ENCODE peak calls at places on chromosome 17, in four cellular contexts. H is GM23338, R is keratinocyte, A is PC-3. O is an unnamed sample.

GRCh38 chr17:42608692-42609181 is 437 bp downstream of the RETREG3 start:
- DNase-seq in H (peak; percentile 58), R (no peak), A (no peak), O (no peak)

GRCh38 chr17:73199751-73200317 is 7.0 kb downstream of the COG1 start:
- DNase-seq in H (no peak), R (no peak), A (no peak), O (no peak)

GRCh38 chr17:37019745-37020129 is 71.0 kb downstream of the AATF start:
- DNase-seq in H (no peak), R (no peak), A (no peak), O (no peak)

GRCh38 chr17:73194514-73195222 is 1.8 kb downstream of the COG1 start:
- DNase-seq in H (no peak), R (no peak), A (peak; percentile 80), O (no peak)

GRCh38 chr17:30790279-30790678 is 34.2 kb downstream of the CRLF3 start:
- DNase-seq in H (no peak), R (no peak), A (no peak), O (no peak)

GRCh38 chr17:16215002-16215272 is 397 bp downstream of the NCOR1 start:
- DNase-seq in H (peak; percentile 69), R (no peak), A (no peak), O (peak; percentile 42)

GRCh38 chr17:76008630-76009425 is 8.2 kb downstream of the CDK3 start:
- DNase-seq in H (no peak), R (no peak), A (peak; percentile 0), O (no peak)

GRCh38 chr17:10019941-10020403 is 114.9 kb upstream of the RCVRN start:
- DNase-seq in H (no peak), R (no peak), A (no peak), O (no peak)

GRCh38 chr17:50149425-50150353 is 788 bp downstream of the PPP1R9B start:
- DNase-seq in H (peak; percentile 78), R (no peak), A (peak; percentile 70), O (peak; percentile 74)

DNA sequence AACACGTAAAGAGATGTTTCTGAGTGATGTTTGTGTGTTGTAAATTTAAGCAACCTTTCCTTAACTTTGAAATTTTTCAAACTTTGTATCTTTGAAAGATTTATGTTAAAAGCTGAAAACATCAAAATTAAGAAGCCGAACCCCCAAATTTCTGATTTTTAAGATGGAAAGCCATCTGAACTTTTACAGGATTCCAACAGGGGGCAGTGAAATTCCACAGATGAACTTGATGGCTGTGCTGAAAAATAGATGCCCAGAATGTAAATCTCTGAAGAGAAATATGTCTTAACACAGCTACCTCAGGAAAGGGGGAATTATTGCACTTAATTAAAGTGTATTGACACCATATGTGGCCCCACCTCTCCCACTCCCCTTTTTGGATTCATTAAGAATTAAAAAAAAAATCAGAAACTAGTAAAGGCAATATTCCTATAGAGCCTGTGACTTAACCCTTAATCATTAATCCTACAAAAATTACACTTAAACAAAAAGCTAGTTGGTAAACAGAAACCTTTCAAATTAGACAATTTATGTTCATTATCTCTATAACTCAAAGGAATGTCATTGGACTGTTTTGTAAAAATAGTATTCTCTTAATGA is 597.9 kb downstream of the KCNJ2 start:
- DNase-seq in H (peak; percentile 60), R (no peak), A (peak; percentile 57), O (peak; percentile 34)
- TF ChIP-seq CTCF in H (peak; percentile 89), R (peak; percentile 61), A (peak; percentile 96), O (peak; percentile 72)

GRCh38 chr17:77675816-77676799 is 282.4 kb upstream of the TNRC6C start:
- DNase-seq in H (no peak), R (no peak), A (no peak), O (no peak)

GRCh38 chr17:77677637-77678036 is 280.9 kb upstream of the TNRC6C start:
- DNase-seq in H (no peak), R (no peak), A (no peak), O (no peak)

GRCh38 chr17:77675411-77675810 is 283.1 kb upstream of the TNRC6C start:
- DNase-seq in H (no peak), R (no peak), A (no peak), O (no peak)

GRCh38 chr17:77679589-77679988 is 278.9 kb upstream of the TNRC6C start:
- DNase-seq in H (no peak), R (no peak), A (no peak), O (no peak)

DNA sequence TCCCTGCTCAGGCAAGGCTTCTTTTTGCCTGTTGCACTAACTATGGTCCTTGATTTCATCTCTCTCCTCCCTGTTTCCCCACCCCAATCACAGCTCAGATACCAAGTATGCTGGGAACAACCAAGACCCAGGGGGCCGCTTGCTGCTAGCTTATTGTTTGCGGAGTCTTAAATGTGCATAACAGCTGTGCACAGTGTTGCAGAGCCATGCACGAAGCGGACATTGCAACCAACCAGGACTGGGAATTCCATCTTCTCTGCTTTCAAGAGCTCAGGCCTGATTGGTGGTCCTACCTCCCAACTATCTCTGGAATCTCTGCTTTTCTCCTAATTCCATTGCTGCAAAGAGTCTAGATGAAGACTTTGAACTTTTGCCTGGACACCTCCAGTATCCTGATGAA is 281.3 kb upstream of the TNRC6C start:
- DNase-seq in H (no peak), R (no peak), A (no peak), O (no peak)
- TF ChIP-seq EZH2 in H (no peak), R (no peak), A (no peak), O (no peak)

GRCh38 chr17:78322327-78322857 is 37.5 kb downstream of the SOCS3 start:
- DNase-seq in H (no peak), R (no peak), A (no peak), O (no peak)

GRCh38 chr17:78322858-78323455 is 36.9 kb downstream of the SOCS3 start:
- DNase-seq in H (no peak), R (no peak), A (no peak), O (no peak)

GRCh38 chr17:78323821-78324390 is 36.0 kb downstream of the SOCS3 start:
- DNase-seq in H (no peak), R (no peak), A (no peak), O (no peak)

GRCh38 chr17:78325076-78325712 is 34.7 kb downstream of the SOCS3 start:
- DNase-seq in H (no peak), R (no peak), A (no peak), O (no peak)

DNA sequence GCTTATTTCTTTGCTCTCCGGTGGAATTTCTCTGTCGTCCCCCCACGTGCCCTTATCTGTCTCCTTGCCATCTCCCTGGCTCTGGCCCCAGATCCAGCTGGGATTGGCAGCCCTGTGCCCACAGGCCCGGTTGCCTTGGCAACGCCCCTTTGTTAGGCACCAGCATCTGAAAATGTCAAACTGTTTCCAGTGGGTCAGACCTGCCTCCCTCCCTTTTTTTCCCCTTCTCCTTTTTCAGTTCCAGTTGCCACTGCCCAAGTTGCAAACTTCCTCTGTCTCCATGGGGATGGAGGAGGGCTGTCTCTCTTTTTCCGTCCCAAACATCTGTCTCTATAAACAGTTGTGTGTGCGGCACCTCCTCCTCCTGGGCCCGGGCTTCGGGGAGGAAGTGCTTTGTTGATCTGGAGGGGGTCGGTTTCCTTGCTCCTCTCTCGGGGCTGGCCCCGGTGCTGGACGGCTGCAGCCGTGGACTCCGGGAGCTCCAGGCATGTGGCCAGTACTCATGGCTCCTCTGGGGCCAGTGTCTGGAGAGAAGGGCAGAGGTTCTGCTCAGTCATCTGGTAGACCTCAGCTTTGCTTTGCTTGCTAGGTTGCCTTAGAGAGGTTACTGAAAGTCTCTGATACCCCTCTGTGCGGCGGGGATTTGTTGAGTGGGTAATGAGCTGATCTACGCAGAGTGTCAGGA is 35.3 kb downstream of the SOCS3 start:
- DNase-seq in H (peak; percentile 71), R (no peak), A (no peak), O (peak; percentile 50)
- H3K4me3 ChIP-seq in H (peak overlapping the region; percentile 34), R (no peak overlapping the region), A (no peak overlapping the region), O (no peak overlapping the region)

DNA sequence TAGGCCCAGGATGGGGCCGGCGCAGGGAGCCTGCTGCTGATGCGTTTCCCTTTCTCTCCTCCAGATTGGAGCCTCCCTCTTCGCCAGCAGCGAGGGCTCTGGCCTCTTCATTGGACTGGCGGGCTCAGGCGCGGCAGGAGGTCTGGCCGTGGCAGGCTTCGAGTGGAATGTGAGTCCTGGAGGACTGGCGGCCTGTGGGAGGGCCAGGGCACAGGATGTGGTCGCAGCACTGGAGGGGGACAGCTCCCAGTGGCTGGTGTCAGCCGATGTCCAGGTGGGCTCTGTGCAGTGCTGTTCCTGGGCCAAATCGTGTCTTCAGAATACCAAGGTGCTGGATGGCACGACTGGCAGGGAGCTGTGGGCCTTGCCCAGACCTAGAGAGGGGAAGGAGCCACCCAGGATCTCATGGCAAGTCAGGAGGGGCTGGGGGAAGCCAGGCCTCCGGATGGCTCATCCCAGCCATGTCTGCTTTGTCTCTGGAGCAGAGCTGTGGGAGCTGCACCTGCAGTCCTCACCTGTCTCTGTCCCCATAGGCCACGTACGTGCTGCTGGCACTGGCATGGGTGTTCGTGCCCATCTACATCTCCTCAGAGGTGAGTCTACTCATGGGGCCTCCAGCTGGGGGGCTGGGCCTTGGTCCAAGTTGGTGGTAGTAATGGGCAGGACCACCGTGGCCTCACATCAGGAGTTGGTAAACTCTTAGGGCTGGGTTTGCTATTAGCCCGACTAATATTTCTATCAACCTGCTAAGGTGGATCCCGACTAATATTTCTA is 7.3 kb downstream of the SLC5A10 start:
- DNase-seq in H (no peak), R (no peak), A (no peak), O (no peak)
- TF ChIP-seq CTCF in H (no peak), R (no peak), A (no peak), O (no peak)

GRCh38 chr17:46110219-46110618 is 83.0 kb downstream of the KANSL1 start:
- DNase-seq in H (no peak), R (no peak), A (no peak), O (no peak)
- TF ChIP-seq EZH2 in H (no peak), R (no peak), A (no peak), O (no peak)

DNA sequence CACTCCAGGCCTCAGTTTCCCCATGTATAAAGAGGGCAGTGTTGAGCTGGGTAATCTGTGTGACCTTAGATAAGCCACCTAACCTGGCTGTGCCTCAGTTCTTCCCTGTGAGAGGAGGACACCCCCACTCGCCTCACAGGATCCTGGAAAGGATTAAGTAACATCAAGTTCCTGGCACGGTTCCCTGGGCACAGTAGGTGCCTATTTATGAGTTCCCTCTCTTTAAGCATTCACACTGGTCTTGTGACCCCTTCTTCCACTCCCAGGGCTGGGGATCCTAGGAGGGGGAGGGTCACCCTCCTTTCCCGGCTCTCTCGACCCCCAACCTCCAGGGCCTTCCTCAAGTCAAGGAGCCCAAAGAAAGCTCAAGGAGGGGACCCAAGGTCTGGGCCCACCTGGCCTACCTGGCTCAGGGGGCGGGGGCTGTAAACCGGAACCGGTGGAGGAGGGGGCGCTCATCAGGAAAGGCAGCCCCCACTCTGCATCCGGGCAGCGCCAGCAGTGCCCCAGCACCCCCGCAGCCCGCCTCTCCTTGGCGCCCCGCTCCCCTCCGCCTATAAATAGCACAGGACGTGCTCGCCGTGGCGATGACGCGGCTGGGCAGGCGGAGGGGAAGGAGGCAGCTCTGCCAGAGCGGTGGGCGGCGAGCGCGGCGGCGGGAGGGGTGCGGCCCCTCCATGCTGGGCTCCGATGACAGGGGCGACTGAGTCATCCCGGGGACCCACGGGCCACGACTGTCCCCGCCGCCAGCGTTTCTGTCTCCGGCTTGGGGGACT is 9.4 kb downstream of the RPL19 start:
- DNase-seq in H (peak; percentile 77), R (no peak), A (no peak), O (peak; percentile 71)
- H3K4me3 ChIP-seq in H (peak overlapping the region; percentile 61), R (no peak overlapping the region), A (no peak overlapping the region), O (peak overlapping the region; percentile 32)

DNA sequence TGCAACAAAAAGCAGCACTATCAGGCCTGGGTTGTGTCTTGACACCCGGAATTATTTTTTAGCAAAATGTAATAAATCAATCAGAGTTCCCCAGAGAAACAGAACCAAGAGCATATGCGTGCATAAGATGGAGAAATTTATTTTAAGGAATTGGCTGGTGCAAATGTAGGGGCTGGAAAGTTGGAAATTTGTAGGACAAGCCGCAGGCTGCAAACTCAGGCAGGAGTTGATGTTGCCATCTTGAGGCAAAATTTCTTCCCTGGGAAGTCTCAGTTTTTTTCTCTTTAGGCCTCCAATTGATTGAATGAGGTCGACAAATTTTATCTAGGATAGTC is 158.9 kb upstream of the FAM20A start:
- DNase-seq in H (no peak), R (no peak), A (no peak), O (no peak)
- TF ChIP-seq CTCF in H (no peak), R (no peak), A (no peak), O (no peak)

GRCh38 chr17:79799538-79800324 is 2.9 kb upstream of the CBX8 start:
- DNase-seq in H (no peak), R (no peak), A (no peak), O (peak; percentile 38)
- TF ChIP-seq EZH2 in H (peak; percentile 98), R (peak; percentile 95), A (peak; percentile 94), O (no peak)